ENCODE peak calls at places on chromosomes 6 and 20, in four cellular contexts. One of them, this sample, is unnamed. For H3K9me3, the result is how much of the 10 kb centered on the place peaks cover.

GRCh38 chr6:7899889-7900213 is 10.7 kb downstream of the TXNDC5 start:
- DNase-seq in neural progenitor cell: no peak
- DNase-seq in thoracic aorta: no peak
- DNase-seq in PC-9: no peak
- DNase-seq in this sample: no peak

GRCh38 chr6:6199678-6200077 is 120.8 kb downstream of the F13A1 start:
- DNase-seq in neural progenitor cell: no peak
- DNase-seq in thoracic aorta: no peak
- DNase-seq in PC-9: no peak
- DNase-seq in this sample: no peak

GRCh38 chr20:35187584-35188190 is 15.8 kb downstream of the PROCR start:
- DNase-seq in neural progenitor cell: no peak
- DNase-seq in thoracic aorta: no peak
- DNase-seq in PC-9: no peak
- DNase-seq in this sample: no peak

GRCh38 chr20:58639182-58640146 is 11.6 kb upstream of the STX16 start:
- DNase-seq in neural progenitor cell: no peak
- DNase-seq in thoracic aorta: no peak
- DNase-seq in PC-9: no peak
- DNase-seq in this sample: no peak

GRCh38 chr20:12293900-12294299 is 376.2 kb downstream of the BTBD3 start:
- DNase-seq in neural progenitor cell: no peak
- DNase-seq in thoracic aorta: no peak
- DNase-seq in PC-9: no peak
- DNase-seq in this sample: no peak

GRCh38 chr6:107323133-107323785 is 136.1 kb downstream of the PDSS2 start:
- DNase-seq in neural progenitor cell: no peak
- DNase-seq in thoracic aorta: no peak
- DNase-seq in PC-9: no peak
- DNase-seq in this sample: no peak

GRCh38 chr20:25283221-25283951 is 35.5 kb downstream of the PYGB start:
- DNase-seq in neural progenitor cell: no peak
- DNase-seq in thoracic aorta: no peak
- DNase-seq in PC-9: no peak
- DNase-seq in this sample: peak

GRCh38 chr20:52312131-52312729 is 120.7 kb upstream of the ZFP64 start:
- DNase-seq in neural progenitor cell: peak
- DNase-seq in thoracic aorta: no peak
- DNase-seq in PC-9: peak
- DNase-seq in this sample: peak

GRCh38 chr20:54292186-54292585 is 84.3 kb downstream of the PFDN4 start:
- DNase-seq in neural progenitor cell: no peak
- DNase-seq in thoracic aorta: no peak
- DNase-seq in PC-9: no peak
- DNase-seq in this sample: no peak

GRCh38 chr6:43124481-43124880 is 46.6 kb upstream of the SRF start:
- DNase-seq in neural progenitor cell: no peak
- DNase-seq in thoracic aorta: no peak
- DNase-seq in PC-9: no peak
- DNase-seq in this sample: no peak

GRCh38 chr6:33958208-33958862 is 154.5 kb upstream of the MLN start:
- DNase-seq in neural progenitor cell: peak
- DNase-seq in thoracic aorta: no peak
- DNase-seq in PC-9: no peak
- DNase-seq in this sample: peak

GRCh38 chr6:73314577-73315492 is 39.2 kb downstream of the DPPA5 start:
- DNase-seq in neural progenitor cell: no peak
- DNase-seq in thoracic aorta: no peak
- DNase-seq in PC-9: no peak
- DNase-seq in this sample: no peak
- H3K4me3 ChIP-seq in neural progenitor cell: no peak
- H3K4me3 ChIP-seq in thoracic aorta: peak
- H3K4me3 ChIP-seq in PC-9: no peak
- H3K4me3 ChIP-seq in this sample: no peak

GRCh38 chr6:35050988-35051330 is 90.2 kb downstream of the TCP11 start:
- DNase-seq in neural progenitor cell: no peak
- DNase-seq in thoracic aorta: no peak
- DNase-seq in PC-9: no peak
- DNase-seq in this sample: no peak
- H3K9me3 ChIP-seq in neural progenitor cell: under half
- H3K9me3 ChIP-seq in thoracic aorta: under half
- H3K9me3 ChIP-seq in PC-9: under half
- H3K9me3 ChIP-seq in this sample: under half

GRCh38 chr6:124661231-124661630 is 301.0 kb upstream of the RNF217 start:
- DNase-seq in neural progenitor cell: peak
- DNase-seq in thoracic aorta: no peak
- DNase-seq in PC-9: no peak
- DNase-seq in this sample: peak
- H3K4me3 ChIP-seq in neural progenitor cell: peak
- H3K4me3 ChIP-seq in thoracic aorta: no peak
- H3K4me3 ChIP-seq in PC-9: no peak
- H3K4me3 ChIP-seq in this sample: no peak

GRCh38 chr6:168530653-168531071 is 89.7 kb downstream of the SMOC2 start:
- DNase-seq in neural progenitor cell: no peak
- DNase-seq in thoracic aorta: no peak
- DNase-seq in PC-9: no peak
- DNase-seq in this sample: no peak
- H3K9me3 ChIP-seq in neural progenitor cell: under half
- H3K9me3 ChIP-seq in thoracic aorta: under half
- H3K9me3 ChIP-seq in PC-9: under half
- H3K9me3 ChIP-seq in this sample: under half

GRCh38 chr6:166951670-166952060 is 4.7 kb downstream of the RNASET2 start:
- DNase-seq in neural progenitor cell: no peak
- DNase-seq in thoracic aorta: no peak
- DNase-seq in PC-9: no peak
- DNase-seq in this sample: no peak
- H3K4me3 ChIP-seq in neural progenitor cell: no peak
- H3K4me3 ChIP-seq in thoracic aorta: no peak
- H3K4me3 ChIP-seq in PC-9: no peak
- H3K4me3 ChIP-seq in this sample: no peak

GRCh38 chr6:164692772-164693171 is 616.6 kb downstream of the C6orf118 start:
- DNase-seq in neural progenitor cell: peak
- DNase-seq in thoracic aorta: no peak
- DNase-seq in PC-9: no peak
- DNase-seq in this sample: no peak
- H3K9me3 ChIP-seq in neural progenitor cell: under half
- H3K9me3 ChIP-seq in thoracic aorta: under half
- H3K9me3 ChIP-seq in PC-9: under half
- H3K9me3 ChIP-seq in this sample: under half

GRCh38 chr6:158662607-158663464 is 13.0 kb downstream of the SYTL3 start:
- DNase-seq in neural progenitor cell: no peak
- DNase-seq in thoracic aorta: no peak
- DNase-seq in PC-9: no peak
- DNase-seq in this sample: no peak
- H3K4me3 ChIP-seq in neural progenitor cell: no peak
- H3K4me3 ChIP-seq in thoracic aorta: no peak
- H3K4me3 ChIP-seq in PC-9: no peak
- H3K4me3 ChIP-seq in this sample: no peak

GRCh38 chr6:137181876-137182653 is 8.6 kb upstream of the IL22RA2 start:
- DNase-seq in neural progenitor cell: no peak
- DNase-seq in thoracic aorta: no peak
- DNase-seq in PC-9: no peak
- DNase-seq in this sample: no peak
- H3K9me3 ChIP-seq in neural progenitor cell: under half
- H3K9me3 ChIP-seq in thoracic aorta: under half
- H3K9me3 ChIP-seq in PC-9: under half
- H3K9me3 ChIP-seq in this sample: under half

This sample was measured in HAP-1.